ENCODE peak calls at places on chromosomes 16 and 17, in seven cellular contexts. One of them, this sample, is unnamed.
A peak's percentile ranks its signal among the peaks of the same experiment; 100 is the strongest.

GRCh38 chr17:36546418-36547093 is 1.8 kb downstream of the GGNBP2 start:
- DNase-seq in CD8-positive, alpha-beta memory T cell: no peak
- DNase-seq in vagina: no peak
- DNase-seq in OCI-LY7: peak; percentile 52
- DNase-seq in endodermal cell: no peak
- DNase-seq in lower lobe of right lung: no peak
- DNase-seq in body of pancreas: no peak
- DNase-seq in this sample: no peak

GRCh38 chr16:87293990-87294389 is 23.2 kb downstream of the C16orf95 start:
- DNase-seq in CD8-positive, alpha-beta memory T cell: no peak
- DNase-seq in vagina: no peak
- DNase-seq in OCI-LY7: no peak
- DNase-seq in endodermal cell: no peak
- DNase-seq in lower lobe of right lung: no peak
- DNase-seq in body of pancreas: no peak
- DNase-seq in this sample: no peak

GRCh38 chr17:80007009-80007752 is 28.5 kb downstream of the TBC1D16 start:
- DNase-seq in CD8-positive, alpha-beta memory T cell: no peak
- DNase-seq in vagina: no peak
- DNase-seq in OCI-LY7: no peak
- DNase-seq in endodermal cell: no peak
- DNase-seq in lower lobe of right lung: no peak
- DNase-seq in body of pancreas: no peak
- DNase-seq in this sample: no peak

GRCh38 chr17:33142703-33143299 is 150.3 kb downstream of the ASIC2 start:
- DNase-seq in CD8-positive, alpha-beta memory T cell: no peak
- DNase-seq in vagina: no peak
- DNase-seq in OCI-LY7: peak; percentile 13
- DNase-seq in endodermal cell: peak; percentile 90
- DNase-seq in lower lobe of right lung: no peak
- DNase-seq in body of pancreas: peak; percentile 18
- DNase-seq in this sample: no peak

GRCh38 chr16:81707411-81708321 is 71.4 kb upstream of the PLCG2 start:
- DNase-seq in CD8-positive, alpha-beta memory T cell: no peak
- DNase-seq in vagina: no peak
- DNase-seq in OCI-LY7: no peak
- DNase-seq in endodermal cell: no peak
- DNase-seq in lower lobe of right lung: peak; percentile 49
- DNase-seq in body of pancreas: peak; percentile 88
- DNase-seq in this sample: no peak

GRCh38 chr16:72400257-72401078 is 228.5 kb upstream of the PMFBP1 start:
- DNase-seq in CD8-positive, alpha-beta memory T cell: no peak
- DNase-seq in vagina: no peak
- DNase-seq in OCI-LY7: peak; percentile 60
- DNase-seq in endodermal cell: peak; percentile 86
- DNase-seq in lower lobe of right lung: no peak
- DNase-seq in body of pancreas: peak; percentile 47
- DNase-seq in this sample: no peak

GRCh38 chr17:4914009-4914408 is 11.1 kb upstream of the CHRNE start:
- DNase-seq in CD8-positive, alpha-beta memory T cell: no peak
- DNase-seq in vagina: no peak
- DNase-seq in OCI-LY7: no peak
- DNase-seq in endodermal cell: no peak
- DNase-seq in lower lobe of right lung: no peak
- DNase-seq in body of pancreas: no peak
- DNase-seq in this sample: no peak

GRCh38 chr17:7014995-7015586 is 2.7 kb downstream of the RNASEK start:
- DNase-seq in CD8-positive, alpha-beta memory T cell: peak; percentile 89
- DNase-seq in vagina: no peak
- DNase-seq in OCI-LY7: peak; percentile 33
- DNase-seq in endodermal cell: no peak
- DNase-seq in lower lobe of right lung: no peak
- DNase-seq in body of pancreas: no peak
- DNase-seq in this sample: peak; percentile 72

GRCh38 chr17:9982159-9982558 is 77.1 kb upstream of the RCVRN start:
- DNase-seq in CD8-positive, alpha-beta memory T cell: no peak
- DNase-seq in vagina: no peak
- DNase-seq in OCI-LY7: no peak
- DNase-seq in endodermal cell: peak; percentile 91
- DNase-seq in lower lobe of right lung: no peak
- DNase-seq in body of pancreas: peak; percentile 17
- DNase-seq in this sample: no peak
- H3K4me1 ChIP-seq in CD8-positive, alpha-beta memory T cell: no peaks in the 10 kb centered on the region
- H3K4me1 ChIP-seq in vagina: peaks cover 25% of the 10 kb centered on the region
- H3K4me1 ChIP-seq in OCI-LY7: no peaks in the 10 kb centered on the region
- H3K4me1 ChIP-seq in endodermal cell: no peaks in the 10 kb centered on the region
- H3K4me1 ChIP-seq in lower lobe of right lung: no peaks in the 10 kb centered on the region
- H3K4me1 ChIP-seq in body of pancreas: no peaks in the 10 kb centered on the region
- H3K4me1 ChIP-seq in this sample: no peaks in the 10 kb centered on the region

DNA sequence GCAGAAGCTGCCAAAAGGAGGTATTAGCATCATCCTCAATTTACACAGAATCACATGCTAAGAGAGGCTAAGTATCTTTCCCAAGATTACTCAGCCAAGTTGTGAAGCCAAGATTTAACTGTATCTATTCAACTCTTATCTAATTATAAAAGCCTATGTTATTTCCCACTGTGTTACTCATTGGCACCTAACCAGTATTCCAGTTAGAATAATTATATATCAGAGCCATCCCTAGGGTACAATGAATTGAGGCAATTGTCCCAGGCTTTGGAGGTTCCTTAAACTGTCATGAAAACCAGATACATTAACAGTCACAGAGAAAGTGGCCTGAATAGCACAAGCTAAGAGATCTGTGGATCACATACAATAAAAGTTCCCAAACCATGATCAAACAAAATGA is 10.9 kb upstream of the AMFR start:
- DNase-seq in CD8-positive, alpha-beta memory T cell: no peak
- DNase-seq in vagina: no peak
- DNase-seq in OCI-LY7: no peak
- DNase-seq in endodermal cell: no peak
- DNase-seq in lower lobe of right lung: no peak
- DNase-seq in body of pancreas: no peak
- DNase-seq in this sample: no peak
- H3K36me3 ChIP-seq in CD8-positive, alpha-beta memory T cell: peaks cover 44% of the 10 kb centered on the region
- H3K36me3 ChIP-seq in vagina: no peaks in the 10 kb centered on the region
- H3K36me3 ChIP-seq in OCI-LY7: peaks cover 86% of the 10 kb centered on the region
- H3K36me3 ChIP-seq in endodermal cell: peaks cover 75% of the 10 kb centered on the region
- H3K36me3 ChIP-seq in lower lobe of right lung: peaks cover 90% of the 10 kb centered on the region
- H3K36me3 ChIP-seq in body of pancreas: peaks cover 7% of the 10 kb centered on the region
- H3K36me3 ChIP-seq in this sample: peaks cover 47% of the 10 kb centered on the region

GRCh38 chr16:29806641-29807425 is 504 bp downstream of the MAZ start:
- DNase-seq in CD8-positive, alpha-beta memory T cell: peak; percentile 70
- DNase-seq in vagina: no peak
- DNase-seq in OCI-LY7: peak; percentile 73
- DNase-seq in endodermal cell: peak; percentile 91
- DNase-seq in lower lobe of right lung: peak; percentile 78
- DNase-seq in body of pancreas: peak; percentile 62
- DNase-seq in this sample: no peak
- H3K4me1 ChIP-seq in CD8-positive, alpha-beta memory T cell: peaks cover 44% of the 10 kb centered on the region
- H3K4me1 ChIP-seq in vagina: peaks cover 56% of the 10 kb centered on the region
- H3K4me1 ChIP-seq in OCI-LY7: peaks cover 68% of the 10 kb centered on the region
- H3K4me1 ChIP-seq in endodermal cell: peaks cover 19% of the 10 kb centered on the region
- H3K4me1 ChIP-seq in lower lobe of right lung: peaks cover 53% of the 10 kb centered on the region
- H3K4me1 ChIP-seq in body of pancreas: peaks cover 59% of the 10 kb centered on the region
- H3K4me1 ChIP-seq in this sample: peaks cover 34% of the 10 kb centered on the region

GRCh38 chr17:15893333-15894024 is 51.5 kb upstream of the ADORA2B start:
- DNase-seq in CD8-positive, alpha-beta memory T cell: no peak
- DNase-seq in vagina: no peak
- DNase-seq in OCI-LY7: no peak
- DNase-seq in endodermal cell: no peak
- DNase-seq in lower lobe of right lung: no peak
- DNase-seq in body of pancreas: no peak
- DNase-seq in this sample: no peak
- H3K36me3 ChIP-seq in CD8-positive, alpha-beta memory T cell: no peaks in the 10 kb centered on the region
- H3K36me3 ChIP-seq in vagina: no peaks in the 10 kb centered on the region
- H3K36me3 ChIP-seq in OCI-LY7: no peaks in the 10 kb centered on the region
- H3K36me3 ChIP-seq in endodermal cell: no peaks in the 10 kb centered on the region
- H3K36me3 ChIP-seq in lower lobe of right lung: no peaks in the 10 kb centered on the region
- H3K36me3 ChIP-seq in body of pancreas: no peaks in the 10 kb centered on the region
- H3K36me3 ChIP-seq in this sample: no peaks in the 10 kb centered on the region

GRCh38 chr17:76139261-76139752 is 1.7 kb downstream of the FOXJ1 start:
- DNase-seq in CD8-positive, alpha-beta memory T cell: peak; percentile 44
- DNase-seq in vagina: no peak
- DNase-seq in OCI-LY7: no peak
- DNase-seq in endodermal cell: peak; percentile 73
- DNase-seq in lower lobe of right lung: no peak
- DNase-seq in body of pancreas: no peak
- DNase-seq in this sample: no peak
- H3K4me1 ChIP-seq in CD8-positive, alpha-beta memory T cell: peaks cover 46% of the 10 kb centered on the region
- H3K4me1 ChIP-seq in vagina: peaks cover 24% of the 10 kb centered on the region
- H3K4me1 ChIP-seq in OCI-LY7: peaks cover 51% of the 10 kb centered on the region
- H3K4me1 ChIP-seq in endodermal cell: peaks cover 29% of the 10 kb centered on the region
- H3K4me1 ChIP-seq in lower lobe of right lung: peaks cover 42% of the 10 kb centered on the region
- H3K4me1 ChIP-seq in body of pancreas: peaks cover 44% of the 10 kb centered on the region
- H3K4me1 ChIP-seq in this sample: peaks cover 17% of the 10 kb centered on the region

GRCh38 chr16:70540994-70541393 is 17.4 kb downstream of the SF3B3 start:
- DNase-seq in CD8-positive, alpha-beta memory T cell: no peak
- DNase-seq in vagina: no peak
- DNase-seq in OCI-LY7: no peak
- DNase-seq in endodermal cell: no peak
- DNase-seq in lower lobe of right lung: no peak
- DNase-seq in body of pancreas: no peak
- DNase-seq in this sample: no peak

GRCh38 chr16:70548936-70549335 is 25.3 kb downstream of the SF3B3 start:
- DNase-seq in CD8-positive, alpha-beta memory T cell: no peak
- DNase-seq in vagina: no peak
- DNase-seq in OCI-LY7: no peak
- DNase-seq in endodermal cell: no peak
- DNase-seq in lower lobe of right lung: no peak
- DNase-seq in body of pancreas: no peak
- DNase-seq in this sample: no peak

GRCh38 chr16:70550082-70550481 is 26.5 kb downstream of the SF3B3 start:
- DNase-seq in CD8-positive, alpha-beta memory T cell: no peak
- DNase-seq in vagina: no peak
- DNase-seq in OCI-LY7: no peak
- DNase-seq in endodermal cell: no peak
- DNase-seq in lower lobe of right lung: no peak
- DNase-seq in body of pancreas: no peak
- DNase-seq in this sample: no peak

DNA sequence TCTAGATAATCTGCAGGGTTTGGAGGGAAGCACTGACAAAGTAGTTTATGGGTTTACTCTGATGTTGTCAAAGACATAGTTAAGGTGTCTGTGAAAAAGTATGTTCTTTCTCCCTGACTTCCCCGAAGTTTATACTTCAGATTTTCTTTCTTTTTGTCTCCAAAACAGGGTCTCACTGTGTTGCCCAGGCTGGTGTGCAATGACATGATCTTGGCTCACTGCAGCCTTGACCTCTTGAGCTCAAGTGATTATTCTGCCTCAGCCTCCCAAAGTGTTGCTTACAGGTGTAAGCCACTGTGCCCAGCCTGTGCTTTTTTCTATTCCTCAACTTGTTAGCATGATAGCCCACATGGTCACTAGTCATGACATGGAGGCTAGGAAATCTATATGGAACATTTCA is 20.9 kb downstream of the SF3B3 start:
- DNase-seq in CD8-positive, alpha-beta memory T cell: no peak
- DNase-seq in vagina: no peak
- DNase-seq in OCI-LY7: no peak
- DNase-seq in endodermal cell: no peak
- DNase-seq in lower lobe of right lung: no peak
- DNase-seq in body of pancreas: no peak
- DNase-seq in this sample: no peak
- H3K36me3 ChIP-seq in CD8-positive, alpha-beta memory T cell: peaks cover 80% of the 10 kb centered on the region
- H3K36me3 ChIP-seq in vagina: peaks cover 9% of the 10 kb centered on the region
- H3K36me3 ChIP-seq in OCI-LY7: peaks cover 100% of the 10 kb centered on the region
- H3K36me3 ChIP-seq in endodermal cell: peaks cover 96% of the 10 kb centered on the region
- H3K36me3 ChIP-seq in lower lobe of right lung: peaks cover 100% of the 10 kb centered on the region
- H3K36me3 ChIP-seq in body of pancreas: peaks cover 74% of the 10 kb centered on the region
- H3K36me3 ChIP-seq in this sample: peaks cover 98% of the 10 kb centered on the region

DNA sequence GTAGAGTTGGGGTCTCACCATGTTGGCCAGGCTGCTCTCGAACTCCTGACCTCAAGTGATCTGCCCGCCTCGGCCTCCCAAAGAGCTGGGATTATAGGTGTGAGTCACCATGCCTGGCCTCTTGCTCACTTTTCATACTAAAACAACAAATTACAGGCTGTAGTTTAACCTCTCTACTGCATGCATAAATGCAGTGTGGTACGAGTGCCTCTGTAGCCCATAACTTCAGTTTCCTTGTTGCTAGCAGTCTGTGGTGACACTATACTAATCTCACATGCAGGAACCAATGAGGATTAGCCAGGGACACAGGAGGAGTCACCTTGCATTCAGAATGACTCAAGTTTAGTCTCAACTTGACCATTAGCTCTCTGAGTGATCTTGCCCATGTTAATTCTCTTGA is 20.1 kb downstream of the HMOX2 start:
- DNase-seq in CD8-positive, alpha-beta memory T cell: no peak
- DNase-seq in vagina: no peak
- DNase-seq in OCI-LY7: no peak
- DNase-seq in endodermal cell: no peak
- DNase-seq in lower lobe of right lung: no peak
- DNase-seq in body of pancreas: no peak
- DNase-seq in this sample: no peak
- H3K4me1 ChIP-seq in CD8-positive, alpha-beta memory T cell: peaks cover 81% of the 10 kb centered on the region
- H3K4me1 ChIP-seq in vagina: peaks cover 60% of the 10 kb centered on the region
- H3K4me1 ChIP-seq in OCI-LY7: no peaks in the 10 kb centered on the region
- H3K4me1 ChIP-seq in endodermal cell: peaks cover 17% of the 10 kb centered on the region
- H3K4me1 ChIP-seq in lower lobe of right lung: peaks cover 17% of the 10 kb centered on the region
- H3K4me1 ChIP-seq in body of pancreas: peaks cover 61% of the 10 kb centered on the region
- H3K4me1 ChIP-seq in this sample: peaks cover 14% of the 10 kb centered on the region

GRCh38 chr17:48623583-48623982 is 2.6 kb downstream of the HOXB9 start:
- DNase-seq in CD8-positive, alpha-beta memory T cell: no peak
- DNase-seq in vagina: no peak
- DNase-seq in OCI-LY7: no peak
- DNase-seq in endodermal cell: no peak
- DNase-seq in lower lobe of right lung: no peak
- DNase-seq in body of pancreas: no peak
- DNase-seq in this sample: no peak
- H3K36me3 ChIP-seq in CD8-positive, alpha-beta memory T cell: no peaks in the 10 kb centered on the region
- H3K36me3 ChIP-seq in vagina: no peaks in the 10 kb centered on the region
- H3K36me3 ChIP-seq in OCI-LY7: no peaks in the 10 kb centered on the region
- H3K36me3 ChIP-seq in endodermal cell: no peaks in the 10 kb centered on the region
- H3K36me3 ChIP-seq in lower lobe of right lung: no peaks in the 10 kb centered on the region
- H3K36me3 ChIP-seq in body of pancreas: no peaks in the 10 kb centered on the region
- H3K36me3 ChIP-seq in this sample: no peaks in the 10 kb centered on the region

This sample was measured in ascending aorta.